ENCODE peak calls at places on chromosomes 7 and 10, in four cellular contexts. R is HS-5, N is heart right ventricle, U is NCI-H1436. A is an unnamed sample.

GRCh38 chr10:97000487-97001182 is 168.5 kb downstream of the LCOR start:
- DNase-seq in R (no peak), N (no peak), U (no peak), A (no peak)

GRCh38 chr7:21850531-21851285 is 95.0 kb downstream of the CDCA7L start:
- DNase-seq in R (peak; percentile 56), N (no peak), U (no peak), A (no peak)

GRCh38 chr10:4242561-4243035 is 457.6 kb upstream of the KLF6 start:
- DNase-seq in R (no peak), N (peak; percentile 47), U (no peak), A (peak; percentile 90)

GRCh38 chr10:78781991-78782390 is 286.8 kb upstream of the ZMIZ1 start:
- DNase-seq in R (no peak), N (no peak), U (no peak), A (no peak)

GRCh38 chr7:99409192-99409572 is 413 bp downstream of the BUD31 start:
- DNase-seq in R (no peak), N (no peak), U (no peak), A (no peak)

GRCh38 chr7:144826248-144826647 is 9.6 kb downstream of the TPK1 start:
- DNase-seq in R (no peak), N (no peak), U (no peak), A (no peak)

GRCh38 chr10:9545073-9545472 is 1472.6 kb upstream of the CELF2 start:
- DNase-seq in R (no peak), N (no peak), U (no peak), A (no peak)

GRCh38 chr7:32158751-32159360 is 88.6 kb upstream of the PDE1C start:
- DNase-seq in R (no peak), N (no peak), U (no peak), A (no peak)

GRCh38 chr7:31335161-31335888 is 5.2 kb downstream of the NEUROD6 start:
- DNase-seq in R (no peak), N (no peak), U (no peak), A (no peak)

GRCh38 chr7:140674899-140675701 is 2.4 kb downstream of the ADCK2 start:
- DNase-seq in R (no peak), N (peak; percentile 41), U (no peak), A (peak; percentile 77)

GRCh38 chr10:32332299-32332750 is 14.6 kb downstream of the EPC1 start:
- DNase-seq in R (no peak), N (no peak), U (no peak), A (peak; percentile 13)

GRCh38 chr10:122022276-122022675 is 33.3 kb downstream of the TACC2 start:
- DNase-seq in R (no peak), N (no peak), U (no peak), A (no peak)

GRCh38 chr10:11698691-11699545 is 43.3 kb upstream of the ECHDC3 start:
- DNase-seq in R (no peak), N (no peak), U (no peak), A (no peak)

GRCh38 chr10:18567343-18567856 is 84.0 kb downstream of the NSUN6 start:
- DNase-seq in R (no peak), N (no peak), U (no peak), A (no peak)

GRCh38 chr7:17863815-17864159 is 76.5 kb downstream of the SNX13 start:
- DNase-seq in R (no peak), N (no peak), U (no peak), A (no peak)

GRCh38 chr10:30294506-30295280 is 54.4 kb downstream of the MTPAP start:
- DNase-seq in R (no peak), N (no peak), U (peak; percentile 28), A (no peak)

GRCh38 chr7:16702433-16702832 is 51.1 kb upstream of the TSPAN13 start:
- DNase-seq in R (no peak), N (no peak), U (no peak), A (no peak)

GRCh38 chr10:49613882-49614241 is at the start of gene CHAT:
- DNase-seq in R (no peak), N (no peak), U (no peak), A (no peak)

GRCh38 chr7:48337012-48337621 is 165.9 kb downstream of the ABCA13 start:
- DNase-seq in R (no peak), N (no peak), U (no peak), A (peak; percentile 9)

GRCh38 chr10:95789928-95790327 is 34.0 kb downstream of the ENTPD1 start:
- DNase-seq in R (no peak), N (no peak), U (no peak), A (no peak)

GRCh38 chr10:101897633-101898032 is 54.0 kb upstream of the KCNIP2 start:
- DNase-seq in R (no peak), N (peak; percentile 22), U (no peak), A (peak; percentile 70)

GRCh38 chr7:16939161-16939560 is 57.4 kb upstream of the AGR3 start:
- DNase-seq in R (no peak), N (no peak), U (no peak), A (no peak)

GRCh38 chr7:149565096-149565382 is 67.4 kb upstream of the ZNF746 start:
- DNase-seq in R (no peak), N (no peak), U (no peak), A (no peak)

GRCh38 chr7:110760341-110760740 is 330.6 kb upstream of the LRRN3 start:
- DNase-seq in R (no peak), N (no peak), U (no peak), A (no peak)

GRCh38 chr10:101226888-101227736 is 2.2 kb downstream of the LBX1 start:
- DNase-seq in R (no peak), N (no peak), U (no peak), A (no peak)

GRCh38 chr7:47357398-47357797 is 224.5 kb downstream of the TNS3 start:
- DNase-seq in R (no peak), N (no peak), U (no peak), A (no peak)

GRCh38 chr7:99027241-99027640 is 116.7 kb downstream of the SMURF1 start:
- DNase-seq in R (no peak), N (no peak), U (no peak), A (peak; percentile 48)

GRCh38 chr7:98165827-98166667 is 45.2 kb upstream of the BHLHA15 start:
- DNase-seq in R (no peak), N (peak; percentile 55), U (peak; percentile 30), A (peak; percentile 11)